ENCODE peak calls at places on chromosomes 5 and 9, in ten cellular contexts. J, Y, W, T, S, C, M, U, N and E are unnamed samples.

GRCh38 chr9:137204731-137205125 is 720 bp downstream of the TMEM203 start:
- DNase-seq in J (no peak), Y (no peak), W (no peak), T (no peak), S (no peak), C (no peak), M (no peak), U (no peak), N (no peak), E (no peak)

GRCh38 chr9:70117835-70118319 is 74.2 kb downstream of the MAMDC2 start:
- DNase-seq in J (no peak), Y (no peak), W (no peak), T (peak), S (no peak), C (no peak), M (peak), U (no peak), N (no peak), E (no peak)

GRCh38 chr9:133786371-133786753 is 48.2 kb upstream of the SARDH start:
- DNase-seq in J (no peak), Y (no peak), W (no peak), T (no peak), S (no peak), C (no peak), M (no peak), U (no peak), N (no peak), E (no peak)

GRCh38 chr5:137039939-137040515 is 459.1 kb downstream of the SPOCK1 start:
- DNase-seq in J (no peak), Y (no peak), W (no peak), T (no peak), S (no peak), C (no peak), M (no peak), U (no peak), N (no peak), E (no peak)

GRCh38 chr9:113808391-113809191 is 67.5 kb upstream of the ZNF618 start:
- DNase-seq in J (peak), Y (no peak), W (peak), T (peak), S (no peak), C (no peak), M (peak), U (peak), N (peak), E (no peak)

GRCh38 chr9:126206099-126206498 is 120.5 kb upstream of the MVB12B start:
- DNase-seq in J (no peak), Y (no peak), W (no peak), T (no peak), S (no peak), C (no peak), M (no peak), U (no peak), N (no peak), E (no peak)

GRCh38 chr9:125183054-125183453 is 6.5 kb downstream of the PPP6C start:
- DNase-seq in J (no peak), Y (no peak), W (no peak), T (peak), S (no peak), C (no peak), M (no peak), U (no peak), N (no peak), E (no peak)

GRCh38 chr9:36033788-36034187 is 2.9 kb upstream of the RECK start:
- DNase-seq in J (no peak), Y (no peak), W (no peak), T (no peak), S (no peak), C (no peak), M (no peak), U (no peak), N (no peak), E (no peak)

GRCh38 chr5:60446917-60447316 is 253.0 kb downstream of the DEPDC1B start:
- DNase-seq in J (no peak), Y (no peak), W (no peak), T (no peak), S (no peak), C (no peak), M (no peak), U (no peak), N (no peak), E (no peak)

GRCh38 chr9:80146466-80146865 is 574.7 kb downstream of the TLE4 start:
- DNase-seq in J (peak), Y (peak), W (no peak), T (peak), S (no peak), C (no peak), M (no peak), U (peak), N (peak), E (no peak)

GRCh38 chr5:144120781-144121180 is 49.7 kb downstream of the YIPF5 start:
- DNase-seq in J (no peak), Y (no peak), W (no peak), T (no peak), S (no peak), C (no peak), M (no peak), U (no peak), N (no peak), E (no peak)

GRCh38 chr9:27924502-27924901 is 351.2 kb upstream of the C9orf72 start:
- DNase-seq in J (no peak), Y (no peak), W (peak), T (no peak), S (no peak), C (no peak), M (no peak), U (no peak), N (no peak), E (no peak)

GRCh38 chr5:35046754-35047153 is 995 bp downstream of the AGXT2 start:
- DNase-seq in J (peak), Y (no peak), W (no peak), T (peak), S (no peak), C (no peak), M (peak), U (peak), N (peak), E (no peak)

GRCh38 chr5:38885208-38885607 is 39.4 kb downstream of the OSMR start:
- DNase-seq in J (no peak), Y (no peak), W (no peak), T (no peak), S (no peak), C (no peak), M (no peak), U (no peak), N (no peak), E (no peak)

GRCh38 chr5:160271396-160271795 is 41.0 kb downstream of the CCNJL start:
- DNase-seq in J (peak), Y (peak), W (no peak), T (no peak), S (peak), C (no peak), M (no peak), U (no peak), N (no peak), E (no peak)

GRCh38 chr9:19310246-19310645 is 69.8 kb downstream of the RPS6 start:
- DNase-seq in J (no peak), Y (no peak), W (no peak), T (peak), S (no peak), C (no peak), M (no peak), U (peak), N (no peak), E (no peak)

GRCh38 chr5:144468542-144468941 is 297.9 kb downstream of the KCTD16 start:
- DNase-seq in J (no peak), Y (no peak), W (no peak), T (peak), S (no peak), C (no peak), M (no peak), U (no peak), N (no peak), E (no peak)

GRCh38 chr9:113535756-113536155 is 72.2 kb downstream of the RGS3 start:
- DNase-seq in J (no peak), Y (no peak), W (no peak), T (no peak), S (no peak), C (no peak), M (no peak), U (no peak), N (no peak), E (no peak)

GRCh38 chr5:132812949-132813598 is at the start of gene SOWAHA:
- DNase-seq in J (no peak), Y (peak), W (no peak), T (peak), S (no peak), C (no peak), M (no peak), U (no peak), N (no peak), E (no peak)

GRCh38 chr9:69253057-69253456 is 72.0 kb upstream of the ENTREP1 start:
- DNase-seq in J (peak), Y (no peak), W (peak), T (no peak), S (no peak), C (no peak), M (no peak), U (no peak), N (no peak), E (no peak)

GRCh38 chr5:177090813-177091212 is 4.1 kb downstream of the FGFR4 start:
- DNase-seq in J (no peak), Y (no peak), W (no peak), T (no peak), S (no peak), C (no peak), M (no peak), U (no peak), N (no peak), E (no peak)

GRCh38 chr5:133708451-133708850 is 96.1 kb upstream of the FSTL4 start:
- DNase-seq in J (no peak), Y (no peak), W (no peak), T (no peak), S (no peak), C (no peak), M (no peak), U (no peak), N (no peak), E (no peak)

GRCh38 chr5:66306844-66307315 is 162.8 kb downstream of the SREK1 start:
- DNase-seq in J (no peak), Y (peak), W (no peak), T (peak), S (no peak), C (no peak), M (no peak), U (peak), N (no peak), E (no peak)

GRCh38 chr9:89529243-89530030 is 31.5 kb upstream of the SEMA4D start:
- DNase-seq in J (no peak), Y (no peak), W (no peak), T (no peak), S (no peak), C (no peak), M (no peak), U (no peak), N (no peak), E (no peak)

GRCh38 chr5:98768160-98769005 is 5.1 kb upstream of the RGMB start:
- DNase-seq in J (peak), Y (peak), W (no peak), T (peak), S (peak), C (no peak), M (peak), U (peak), N (peak), E (peak)

GRCh38 chr5:171122372-171122771 is 186.7 kb upstream of the TLX3 start:
- DNase-seq in J (no peak), Y (no peak), W (no peak), T (peak), S (no peak), C (no peak), M (no peak), U (no peak), N (no peak), E (no peak)

GRCh38 chr9:96178153-96178552 is 123.8 kb downstream of the HSD17B3 start:
- DNase-seq in J (no peak), Y (no peak), W (no peak), T (no peak), S (no peak), C (no peak), M (no peak), U (no peak), N (no peak), E (no peak)

GRCh38 chr9:31275419-31275818 is 1109.0 kb upstream of the ACO1 start:
- DNase-seq in J (no peak), Y (no peak), W (no peak), T (no peak), S (no peak), C (no peak), M (no peak), U (no peak), N (no peak), E (no peak)

GRCh38 chr5:99061711-99062110 is 132.9 kb upstream of the CHD1 start:
- DNase-seq in J (peak), Y (no peak), W (peak), T (peak), S (no peak), C (no peak), M (peak), U (peak), N (peak), E (no peak)

GRCh38 chr5:132822650-132823480 is 7.6 kb downstream of the SHROOM1 start:
- DNase-seq in J (no peak), Y (peak), W (no peak), T (no peak), S (peak), C (no peak), M (no peak), U (no peak), N (no peak), E (no peak)

GRCh38 chr5:78613151-78613533 is 35.4 kb downstream of the LHFPL2 start:
- DNase-seq in J (no peak), Y (no peak), W (no peak), T (no peak), S (no peak), C (no peak), M (no peak), U (no peak), N (no peak), E (no peak)

GRCh38 chr9:71980266-71981018 is 69.0 kb downstream of the C9orf85 start:
- DNase-seq in J (no peak), Y (no peak), W (no peak), T (no peak), S (no peak), C (no peak), M (no peak), U (no peak), N (no peak), E (no peak)

GRCh38 chr9:136543830-136544548 is 1.9 kb downstream of the NOTCH1 start:
- DNase-seq in J (no peak), Y (no peak), W (no peak), T (no peak), S (no peak), C (no peak), M (no peak), U (no peak), N (no peak), E (peak)

GRCh38 chr5:126525630-126526245 is 69.3 kb downstream of the ALDH7A1 start:
- DNase-seq in J (no peak), Y (peak), W (no peak), T (peak), S (peak), C (no peak), M (no peak), U (peak), N (no peak), E (no peak)

GRCh38 chr5:360277-361027 is 38.9 kb downstream of the AHRR start:
- DNase-seq in J (no peak), Y (no peak), W (no peak), T (no peak), S (no peak), C (no peak), M (no peak), U (no peak), N (no peak), E (no peak)

DNA sequence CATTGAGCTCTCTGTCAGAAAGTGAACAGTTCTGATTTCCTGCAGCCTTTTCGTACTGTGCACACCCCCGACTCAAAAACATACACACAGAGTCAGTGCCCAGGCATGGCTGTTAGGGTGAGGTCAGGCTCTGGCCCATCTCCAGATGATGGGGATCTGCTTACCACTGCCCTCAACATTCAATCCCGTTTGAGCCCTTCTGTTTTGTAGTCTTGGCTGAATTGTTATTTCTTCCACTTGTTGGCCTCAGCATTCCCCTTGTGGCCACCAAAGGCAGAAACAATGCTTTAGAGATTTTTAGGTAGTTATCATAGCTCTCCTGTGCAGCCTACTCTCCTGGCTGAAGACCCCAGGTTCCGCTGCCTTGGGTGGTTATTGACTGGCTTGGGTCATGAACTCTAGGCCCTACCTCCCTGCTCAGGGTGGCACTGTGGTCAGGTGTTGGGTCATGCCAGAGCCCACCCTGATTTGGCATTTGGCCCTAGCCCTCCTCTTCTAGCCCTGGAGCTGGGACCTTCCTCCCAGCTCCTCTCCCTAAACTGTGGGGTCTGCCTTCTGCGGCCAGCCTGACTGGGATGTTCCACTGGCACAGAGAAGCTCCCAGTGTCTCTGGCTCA is 7.8 kb upstream of the MYOZ3 start:
- DNase-seq in J (no peak), Y (no peak), W (no peak), T (peak), S (no peak), C (no peak), M (peak), U (peak), N (peak), E (no peak)
- TF ChIP-seq CTCF in J (peak), Y (no peak), W (peak), T (peak), S (no peak), C (no peak), M (peak), U (peak), N (peak), E (no peak)

GRCh38 chr9:128636024-128636390 is 20.6 kb downstream of the DYNC2I2 start:
- DNase-seq in J (no peak), Y (peak), W (no peak), T (no peak), S (peak), C (no peak), M (no peak), U (no peak), N (no peak), E (no peak)
- TF ChIP-seq CTCF in J (peak), Y (peak), W (peak), T (no peak), S (peak), C (no peak), M (no peak), U (no peak), N (no peak), E (no peak)

DNA sequence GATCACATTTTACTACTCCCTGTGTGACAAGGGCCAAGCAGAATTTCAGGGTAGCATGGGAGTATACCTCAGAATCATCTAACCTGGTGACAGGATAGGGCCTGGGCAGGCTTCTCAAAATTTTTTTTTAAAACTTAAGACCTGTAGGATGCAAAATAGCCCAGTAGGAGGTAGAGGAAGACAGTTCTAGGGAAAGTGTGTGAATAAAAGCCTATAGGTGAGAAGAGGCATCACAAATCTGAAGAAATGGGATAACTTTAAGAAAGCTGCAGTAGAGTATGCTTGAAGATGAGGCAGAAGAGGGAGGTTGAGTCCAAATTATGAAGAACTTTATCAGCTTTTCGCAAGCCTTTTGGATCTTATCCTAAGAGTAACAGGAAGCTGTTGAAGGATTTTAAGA is 32.3 kb downstream of the CNTRL start:
- DNase-seq in J (no peak), Y (no peak), W (peak), T (no peak), S (no peak), C (no peak), M (peak), U (no peak), N (no peak), E (no peak)
- TF ChIP-seq CTCF in J (peak), Y (peak), W (peak), T (peak), S (no peak), C (peak), M (peak), U (no peak), N (no peak), E (peak)

DNA sequence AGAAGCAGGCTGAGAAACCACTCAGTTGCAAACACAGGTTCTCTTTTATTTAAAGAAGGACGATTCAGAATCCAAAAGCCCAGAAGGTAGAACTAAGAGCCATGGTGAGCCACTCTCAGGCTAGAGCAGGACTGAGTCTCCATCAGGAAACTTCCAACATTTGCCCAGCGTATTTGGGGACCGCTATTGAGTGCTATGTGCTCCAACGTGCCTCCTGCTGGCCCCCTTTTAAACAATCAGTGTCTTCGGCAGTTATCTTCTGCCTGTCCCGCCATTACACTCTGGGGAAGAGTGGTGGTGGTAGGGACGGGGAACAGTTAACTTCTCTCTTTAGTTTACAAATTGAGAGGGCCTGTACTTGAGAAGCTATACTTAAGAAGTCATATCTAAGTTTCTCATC is 78.1 kb downstream of the DENND1A start:
- DNase-seq in J (no peak), Y (peak), W (no peak), T (no peak), S (no peak), C (no peak), M (no peak), U (no peak), N (no peak), E (no peak)
- TF ChIP-seq CTCF in J (no peak), Y (peak), W (no peak), T (no peak), S (no peak), C (no peak), M (no peak), U (no peak), N (no peak), E (no peak)

GRCh38 chr5:172926008-172926523 is 33.2 kb upstream of the RPL26L1 start:
- DNase-seq in J (no peak), Y (no peak), W (no peak), T (no peak), S (no peak), C (no peak), M (no peak), U (no peak), N (no peak), E (no peak)

GRCh38 chr5:172926796-172927195 is 32.4 kb upstream of the RPL26L1 start:
- DNase-seq in J (no peak), Y (no peak), W (no peak), T (no peak), S (no peak), C (no peak), M (no peak), U (no peak), N (no peak), E (no peak)

GRCh38 chr5:172932313-172933017 is 26.8 kb upstream of the RPL26L1 start:
- DNase-seq in J (peak), Y (peak), W (no peak), T (peak), S (peak), C (no peak), M (peak), U (peak), N (peak), E (peak)

GRCh38 chr5:172931001-172931536 is 28.2 kb upstream of the RPL26L1 start:
- DNase-seq in J (peak), Y (no peak), W (peak), T (peak), S (no peak), C (no peak), M (peak), U (peak), N (peak), E (no peak)

DNA sequence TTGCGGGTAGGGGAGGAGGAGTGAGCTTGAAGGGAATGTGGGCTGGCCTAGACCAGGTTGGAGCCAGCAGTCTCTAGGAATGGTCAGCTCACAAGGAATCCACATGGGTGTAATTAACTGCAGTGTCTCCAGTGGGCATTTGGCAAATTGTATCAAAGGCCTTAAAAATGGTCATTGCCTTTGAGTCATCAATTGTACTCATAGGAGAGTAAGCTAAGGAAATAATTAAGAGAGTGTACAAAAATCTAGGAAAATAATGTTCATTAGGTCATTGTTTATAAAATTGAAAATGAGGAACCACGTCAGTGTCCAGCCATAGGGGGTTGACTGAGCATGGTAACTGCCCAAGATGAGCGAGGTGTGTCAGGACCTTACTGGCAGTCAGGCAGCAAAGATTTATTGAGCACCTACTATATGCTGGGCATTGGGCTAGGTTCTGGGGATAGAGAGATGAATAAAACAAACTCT is 29.8 kb upstream of the RPL26L1 start:
- DNase-seq in J (peak), Y (no peak), W (no peak), T (peak), S (no peak), C (no peak), M (peak), U (peak), N (peak), E (no peak)
- TF ChIP-seq CTCF in J (no peak), Y (no peak), W (no peak), T (peak), S (no peak), C (no peak), M (peak), U (peak), N (peak), E (no peak)